ENCODE peak calls at places on chromosomes 1 and 21, in nine cellular contexts. Q is lower lobe of right lung, U is pancreas, N is tibial nerve, G is fibroblast of lung, S is heart left ventricle, R is IMR-90, E is Peyer's patch, P is suprapubic skin. F is an unnamed sample.

GRCh38 chr1:22143065-22143514 is at the start of gene WNT4:
- DNase-seq in N (no peak), P (no peak), U (peak; percentile 51), S (no peak), G (no peak), E (no peak), Q (peak; percentile 64), R (no peak), F (no peak)

GRCh38 chr1:94339229-94339927 is 78.8 kb upstream of the ABCD3 start:
- DNase-seq in G (no peak), Q (no peak), R (no peak), U (no peak), N (no peak), S (no peak), E (no peak), P (no peak), F (no peak)

GRCh38 chr1:203652718-203653461 is 26.3 kb downstream of the ATP2B4 start:
- DNase-seq in E (no peak), U (no peak), S (no peak), G (no peak), P (no peak), Q (no peak), N (no peak), R (no peak), F (no peak)

GRCh38 chr1:101203812-101204540 is 32.8 kb upstream of the S1PR1 start:
- DNase-seq in R (peak; percentile 70), E (no peak), Q (no peak), S (peak; percentile 53), N (no peak), U (no peak), G (peak; percentile 51), P (no peak), F (peak; percentile 8)

GRCh38 chr1:197486948-197487347 is 218.9 kb downstream of the CRB1 start:
- DNase-seq in N (no peak), S (peak; percentile 51), R (peak; percentile 18), U (peak; percentile 25), P (no peak), E (no peak), G (peak; percentile 17), Q (no peak), F (peak; percentile 15)

GRCh38 chr1:39409055-39409816 is 82.2 kb upstream of the BMP8A start:
- DNase-seq in U (peak; percentile 43), P (peak; percentile 80), S (peak; percentile 69), G (peak; percentile 72), R (peak; percentile 75), E (peak; percentile 39), Q (peak; percentile 63), N (peak; percentile 57), F (no peak)

GRCh38 chr1:162697140-162697895 is 65.1 kb downstream of the DDR2 start:
- DNase-seq in N (no peak), P (no peak), U (no peak), S (no peak), Q (no peak), R (no peak), G (no peak), E (no peak), F (peak; percentile 71)

GRCh38 chr1:186738896-186739295 is 58.7 kb upstream of the PTGS2 start:
- DNase-seq in N (no peak), G (no peak), E (no peak), Q (no peak), S (no peak), R (no peak), U (no peak), P (no peak), F (peak; percentile 64)

GRCh38 chr1:56585985-56586384 is 6.6 kb upstream of the PLPP3 start:
- DNase-seq in U (no peak), E (no peak), N (no peak), P (no peak), R (no peak), S (no peak), G (no peak), Q (no peak), F (no peak)

GRCh38 chr1:213714645-213715044 is 273.1 kb upstream of the PROX1 start:
- DNase-seq in S (no peak), E (no peak), G (no peak), Q (no peak), P (no peak), U (no peak), R (no peak), N (no peak), F (no peak)

GRCh38 chr1:15876357-15876756 is 28.9 kb downstream of the SPEN start:
- DNase-seq in P (peak; percentile 28), G (no peak), E (no peak), N (no peak), R (no peak), S (no peak), Q (no peak), U (no peak), F (no peak)

GRCh38 chr1:191851799-191852595 is 306.3 kb upstream of the RGS18 start:
- DNase-seq in R (peak; percentile 78), S (no peak), P (no peak), U (no peak), Q (no peak), E (no peak), N (no peak), G (peak; percentile 37), F (peak; percentile 40)

GRCh38 chr1:90708826-90709225 is 8.3 kb downstream of the BARHL2 start:
- DNase-seq in N (no peak), Q (no peak), R (no peak), E (no peak), P (no peak), G (no peak), S (no peak), U (no peak), F (no peak)

GRCh38 chr1:102879439-102879993 is 228.8 kb downstream of the COL11A1 start:
- DNase-seq in R (peak; percentile 86), U (no peak), S (no peak), P (no peak), G (peak; percentile 38), Q (no peak), N (no peak), E (no peak), F (peak; percentile 88)

GRCh38 chr1:199243423-199244061 is 604.7 kb downstream of the PTPRC start:
- DNase-seq in Q (peak; percentile 67), E (peak; percentile 29), U (peak; percentile 24), G (peak; percentile 39), R (peak; percentile 43), N (no peak), S (peak; percentile 55), P (no peak), F (peak; percentile 41)

GRCh38 chr1:17672226-17672625 is 82.9 kb upstream of the ACTL8 start:
- DNase-seq in P (no peak), S (no peak), R (no peak), U (no peak), E (peak; percentile 21), G (no peak), Q (no peak), N (no peak), F (no peak)
- H3K27me3 ChIP-seq in P (no peaks in the 10 kb centered on the region), S (no peaks in the 10 kb centered on the region), R (no peaks in the 10 kb centered on the region), U (no peaks in the 10 kb centered on the region), E (no peaks in the 10 kb centered on the region), G (no peaks in the 10 kb centered on the region), Q (no peaks in the 10 kb centered on the region), N (no peaks in the 10 kb centered on the region), F (no peaks in the 10 kb centered on the region)

DNA sequence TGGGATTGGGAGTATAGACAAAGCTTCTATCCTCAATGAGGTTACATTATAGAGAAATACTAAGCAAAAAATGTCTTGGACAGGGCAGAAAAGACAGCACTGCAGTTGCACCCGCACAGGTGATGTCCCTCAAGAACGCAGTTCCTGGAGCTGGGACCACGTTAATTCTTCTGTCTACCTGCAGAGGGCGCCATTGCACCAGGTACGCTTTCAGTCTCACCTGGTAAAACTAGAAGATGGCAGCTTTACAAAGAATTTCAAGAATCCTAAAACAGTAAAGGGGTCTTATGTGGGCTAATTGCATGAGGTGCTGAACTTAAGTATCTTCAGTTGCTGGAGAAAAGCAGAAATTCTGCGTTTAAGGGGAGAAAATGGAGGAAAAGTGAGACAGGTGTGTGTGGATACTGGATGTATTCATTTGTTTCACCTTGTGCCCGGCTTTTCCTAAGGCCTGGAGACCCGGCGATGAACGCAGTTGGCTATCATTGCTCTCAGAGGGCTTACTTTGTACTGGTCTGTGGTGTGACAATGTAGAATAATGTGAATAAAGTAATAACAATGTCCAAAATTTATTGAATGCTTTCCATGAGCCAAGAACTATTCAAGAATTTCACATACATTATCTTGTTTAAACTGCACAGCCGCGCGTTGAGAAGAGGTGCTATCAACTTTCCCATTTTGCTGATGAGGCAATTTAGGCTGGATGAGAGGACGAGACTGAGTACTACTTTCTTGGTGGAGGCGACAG is 276.3 kb upstream of the GREM2 start:
- DNase-seq in Q (no peak), P (no peak), G (peak; percentile 3), E (no peak), R (no peak), U (peak; percentile 55), N (no peak), S (no peak), F (peak; percentile 27)
- TF ChIP-seq CTCF in Q (peak; percentile 61), P (no peak), G (peak; percentile 57), E (no peak), R (peak; percentile 40), U (peak; percentile 83), N (no peak), S (peak; percentile 18), F (peak; percentile 48)

GRCh38 chr1:160401487-160401805 is 1.1 kb downstream of the VANGL2 start:
- DNase-seq in N (no peak), E (no peak), G (no peak), P (no peak), Q (no peak), R (no peak), U (no peak), S (no peak), F (no peak)

GRCh38 chr1:160399544-160400283 is 650 bp upstream of the VANGL2 start:
- DNase-seq in S (no peak), N (no peak), R (no peak), P (no peak), Q (no peak), G (no peak), E (no peak), U (no peak), F (no peak)

GRCh38 chr1:160398823-160399222 is 1.5 kb upstream of the VANGL2 start:
- DNase-seq in P (no peak), G (no peak), S (no peak), N (no peak), R (no peak), Q (no peak), E (no peak), U (no peak), F (peak; percentile 83)

GRCh38 chr1:160400646-160401486 is 502 bp downstream of the VANGL2 start:
- DNase-seq in S (no peak), Q (no peak), N (no peak), P (no peak), U (no peak), R (no peak), G (no peak), E (no peak), F (no peak)

GRCh38 chr1:160400284-160400645 is at the start of gene VANGL2:
- DNase-seq in N (peak; percentile 47), E (peak; percentile 27), R (peak; percentile 41), U (peak; percentile 83), Q (peak; percentile 73), P (no peak), G (peak; percentile 53), S (peak; percentile 76), F (no peak)
- H3K4me3 ChIP-seq in N (peak within 1 kb of the TSS; percentile 85), E (peak within 1 kb of the TSS; percentile 50), R (peak within 1 kb of the TSS; percentile 62), U (peak within 1 kb of the TSS; percentile 39), Q (peak within 1 kb of the TSS; percentile 68), P (peak within 1 kb of the TSS; percentile 71), G (peak within 1 kb of the TSS; percentile 58), S (peak within 1 kb of the TSS; percentile 68), F (peak within 1 kb of the TSS; percentile 57)

DNA sequence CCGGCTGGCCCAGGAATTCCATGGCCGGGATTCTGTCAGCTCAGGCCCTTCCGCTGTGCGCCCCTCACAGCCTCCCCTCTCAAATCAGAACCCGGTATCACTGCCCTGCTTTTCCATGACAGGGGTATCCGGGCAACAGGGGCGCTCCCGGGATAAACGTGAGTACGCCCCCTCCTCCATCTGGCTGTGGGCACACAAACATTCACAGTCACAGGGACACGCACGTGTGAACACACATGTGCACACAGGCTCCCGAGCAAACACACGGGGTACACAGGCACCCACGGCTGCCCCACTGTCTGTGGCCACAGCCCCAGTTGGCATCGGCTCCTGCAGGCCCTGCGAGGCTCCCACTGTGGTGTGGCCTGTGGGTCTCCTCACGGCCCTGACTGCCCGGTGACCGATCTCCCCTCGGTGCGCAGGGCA is 16.7 kb downstream of the COL6A1 start:
- DNase-seq in P (peak; percentile 62), Q (no peak), E (peak; percentile 11), U (no peak), R (no peak), G (no peak), N (no peak), S (peak; percentile 21), F (no peak)
- H3K27me3 ChIP-seq in P (no peaks in the 10 kb centered on the region), Q (no peaks in the 10 kb centered on the region), E (no peaks in the 10 kb centered on the region), U (no peaks in the 10 kb centered on the region), R (no peaks in the 10 kb centered on the region), G (no peaks in the 10 kb centered on the region), N (no peaks in the 10 kb centered on the region), S (no peaks in the 10 kb centered on the region), F (no peaks in the 10 kb centered on the region)